ENCODE peak calls at places on chromosomes 11 and 22, in six cellular contexts. I, S, H, L, J and R are unnamed samples.

GRCh38 chr22:50530280-50530856 is 556 bp upstream of the TYMP start:
- DNase-seq in I (no peak), S (peak; percentile 44), H (peak; percentile 92), L (peak; percentile 63), J (peak; percentile 89), R (no peak)

GRCh38 chr11:111429066-111429506 is 50.0 kb upstream of the POU2AF1 start:
- DNase-seq in S (peak; percentile 37), H (peak; percentile 58), I (peak; percentile 49), J (peak; percentile 86), L (peak; percentile 76), R (peak; percentile 51)

GRCh38 chr11:95584589-95584988 is 205.0 kb downstream of the FAM76B start:
- DNase-seq in S (no peak), L (no peak), J (no peak), I (no peak), H (no peak), R (no peak)

GRCh38 chr11:45847908-45848316 is 637 bp downstream of the CRY2 start:
- DNase-seq in J (peak; percentile 50), H (peak; percentile 64), S (peak; percentile 64), I (peak; percentile 41), L (peak; percentile 57), R (peak; percentile 18)

GRCh38 chr11:102241026-102241425 is 76.3 kb upstream of the BIRC3 start:
- DNase-seq in J (no peak), L (no peak), H (no peak), I (no peak), S (peak; percentile 50), R (no peak)

GRCh38 chr11:94796863-94797262 is 28.7 kb downstream of the AMOTL1 start:
- DNase-seq in J (no peak), I (no peak), H (no peak), S (no peak), L (no peak), R (no peak)

GRCh38 chr11:134516529-134516928 is 104.5 kb upstream of the B3GAT1 start:
- DNase-seq in J (no peak), S (no peak), L (peak; percentile 1), I (no peak), H (no peak), R (no peak)

GRCh38 chr11:2592559-2593392 is 107.0 kb downstream of the KCNQ1OT1 start:
- DNase-seq in I (no peak), J (no peak), S (no peak), H (peak; percentile 4), L (no peak), R (no peak)

GRCh38 chr11:110527146-110527545 is 97.4 kb downstream of the FDX1 start:
- DNase-seq in H (no peak), S (peak; percentile 34), L (no peak), J (no peak), I (no peak), R (no peak)

GRCh38 chr22:48156603-48157355 is 1394.3 kb downstream of the TBC1D22A start:
- DNase-seq in J (peak; percentile 71), H (no peak), S (no peak), I (no peak), L (no peak), R (no peak)

GRCh38 chr22:30889268-30889995 is 79.1 kb downstream of the MORC2 start:
- DNase-seq in J (no peak), S (no peak), L (no peak), H (no peak), I (no peak), R (no peak)

GRCh38 chr11:45045692-45046471 is 95.2 kb upstream of the TP53I11 start:
- DNase-seq in I (no peak), J (no peak), S (peak; percentile 50), L (no peak), H (peak; percentile 47), R (no peak)

GRCh38 chr22:25447067-25447688 is 117.3 kb upstream of the GRK3 start:
- DNase-seq in J (no peak), L (no peak), S (no peak), I (no peak), H (no peak), R (no peak)

GRCh38 chr22:30568137-30568805 is 6.2 kb downstream of the GAL3ST1 start:
- DNase-seq in J (no peak), H (no peak), L (no peak), I (no peak), S (no peak), R (no peak)

GRCh38 chr11:59182457-59183151 is 10.7 kb downstream of the DTX4 start:
- DNase-seq in H (no peak), J (peak; percentile 81), S (no peak), L (peak; percentile 40), I (no peak), R (no peak)

GRCh38 chr22:46827072-46827780 is 64.8 kb downstream of the TBC1D22A start:
- DNase-seq in I (no peak), L (no peak), S (no peak), H (no peak), J (no peak), R (no peak)

GRCh38 chr11:113213549-113213948 is 100.8 kb upstream of the TTC12 start:
- DNase-seq in L (no peak), I (no peak), S (no peak), H (no peak), J (no peak), R (no peak)

GRCh38 chr22:26660961-26661578 is 3.7 kb downstream of the MIAT start:
- DNase-seq in H (no peak), S (no peak), I (no peak), J (no peak), L (no peak), R (no peak)

GRCh38 chr11:125724125-125724524 is 22.0 kb upstream of the PATE1 start:
- DNase-seq in H (no peak), L (no peak), J (no peak), I (no peak), S (peak; percentile 4), R (no peak)

GRCh38 chr11:118046051-118046963 is 30.6 kb upstream of the TMPRSS4 start:
- DNase-seq in L (no peak), I (no peak), S (no peak), H (no peak), J (no peak), R (peak; percentile 56)

GRCh38 chr11:122900803-122901202 is 18.2 kb downstream of the JHY start:
- DNase-seq in H (no peak), I (no peak), S (peak; percentile 28), L (no peak), J (no peak), R (no peak)

GRCh38 chr11:70845761-70846160 is 406.6 kb downstream of the SHANK2 start:
- DNase-seq in I (no peak), S (no peak), L (no peak), J (no peak), H (no peak), R (no peak)
- H3K9me3 ChIP-seq in I (no peaks in the 10 kb centered on the region), S (peaks cover under 1% of the 10 kb centered on the region), L (no peaks in the 10 kb centered on the region), J (no peaks in the 10 kb centered on the region), H (peaks cover 1% of the 10 kb centered on the region), R (no peaks in the 10 kb centered on the region)

DNA sequence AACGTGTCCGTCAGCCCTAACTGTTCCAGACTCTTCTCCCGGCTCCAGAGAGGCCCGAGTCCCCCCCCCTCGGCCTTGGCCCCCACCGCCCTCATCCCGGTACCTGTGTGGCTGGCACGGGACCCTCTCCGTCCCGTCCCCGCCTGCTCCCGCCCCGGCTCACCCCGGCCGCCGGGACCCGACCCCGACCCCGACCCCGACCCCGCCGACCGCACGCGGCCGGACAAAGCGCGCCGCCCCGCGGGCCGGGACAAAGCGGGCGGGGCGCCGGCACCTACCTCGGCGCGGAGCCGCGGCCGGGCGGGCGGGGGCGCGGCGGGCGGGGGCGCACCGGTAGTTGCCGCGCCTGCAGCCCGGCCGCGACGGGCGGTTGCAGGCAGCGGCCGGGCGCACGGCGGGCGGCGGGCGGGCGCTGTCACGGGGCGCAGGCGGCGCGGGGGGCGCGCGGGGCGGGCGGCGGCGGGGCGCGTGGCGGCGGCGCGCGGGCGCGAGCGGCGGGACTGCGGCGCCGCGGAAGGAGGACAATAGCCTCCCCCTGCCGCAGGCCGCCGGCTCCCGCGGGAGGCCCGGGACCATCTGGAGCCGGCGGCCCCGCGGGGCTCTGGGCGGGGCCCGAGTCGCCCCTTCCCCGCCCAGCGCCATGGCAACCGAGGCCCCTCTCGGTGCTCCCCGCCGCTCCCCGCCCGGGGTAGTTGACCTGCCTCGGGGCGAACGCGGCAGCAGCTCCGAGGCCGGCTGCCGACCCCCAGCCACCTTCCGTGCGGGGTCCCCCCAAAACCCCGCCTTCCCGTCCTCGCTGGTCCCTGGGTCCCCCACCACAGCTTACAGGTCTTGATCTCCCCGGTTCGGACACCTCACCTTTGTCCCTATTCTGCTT is 895 bp downstream of the SPTBN2 start:
- DNase-seq in L (no peak), J (no peak), H (no peak), I (no peak), S (no peak), R (peak; percentile 5)
- H3K27me3 ChIP-seq in L (no peaks in the 10 kb centered on the region), J (peaks cover 11% of the 10 kb centered on the region), H (no peaks in the 10 kb centered on the region), I (no peaks in the 10 kb centered on the region), S (peaks cover 73% of the 10 kb centered on the region), R (peaks cover 64% of the 10 kb centered on the region)

DNA sequence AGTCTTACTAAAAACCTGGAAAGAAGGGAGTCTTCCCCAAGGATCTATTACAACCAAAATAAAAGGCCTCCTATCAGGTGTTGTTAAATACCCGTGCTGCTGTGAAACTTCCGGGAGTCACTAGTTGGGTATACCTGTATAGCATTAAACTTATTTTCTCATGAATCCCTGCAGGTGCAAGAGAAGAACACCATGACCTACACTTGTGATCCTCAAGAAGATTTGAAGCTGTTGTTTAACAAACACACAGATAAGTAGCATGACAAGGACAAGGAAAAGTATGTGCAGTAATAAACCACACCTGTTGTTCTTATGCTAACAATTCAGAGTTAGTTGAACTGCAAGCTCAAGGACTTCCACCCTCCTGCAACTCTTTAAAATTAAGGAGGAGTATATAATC is 12.0 kb downstream of the OR4C45 start:
- DNase-seq in H (no peak), S (no peak), I (no peak), J (no peak), L (no peak), R (no peak)
- H3K9me3 ChIP-seq in H (no peaks in the 10 kb centered on the region), S (no peaks in the 10 kb centered on the region), I (no peaks in the 10 kb centered on the region), J (no peaks in the 10 kb centered on the region), L (no peaks in the 10 kb centered on the region), R (no peaks in the 10 kb centered on the region)

DNA sequence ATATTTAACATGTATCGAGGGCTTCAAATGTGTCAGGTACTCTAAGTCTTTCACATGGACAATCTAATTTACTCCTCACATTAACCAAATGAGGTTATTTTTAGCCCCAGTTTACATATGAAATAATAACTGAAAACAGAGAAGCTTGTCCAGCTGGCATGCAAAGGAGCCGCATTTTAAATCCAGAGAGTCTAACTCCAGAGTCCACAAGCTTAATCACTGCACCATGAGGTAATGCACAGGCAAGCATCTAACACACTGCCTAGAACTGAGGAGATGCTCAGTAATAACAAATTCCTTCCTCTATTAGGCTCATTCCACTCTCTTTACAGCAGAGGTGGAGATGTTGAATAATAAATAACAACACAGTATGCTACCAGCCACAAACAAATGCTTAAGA is 165.7 kb upstream of the GUCY1A2 start:
- DNase-seq in I (no peak), S (no peak), J (no peak), H (no peak), L (no peak), R (no peak)
- H3K27me3 ChIP-seq in I (no peaks in the 10 kb centered on the region), S (no peaks in the 10 kb centered on the region), J (no peaks in the 10 kb centered on the region), H (no peaks in the 10 kb centered on the region), L (no peaks in the 10 kb centered on the region), R (no peaks in the 10 kb centered on the region)

GRCh38 chr11:25991476-25991875 is 340.5 kb upstream of the ANO3 start:
- DNase-seq in L (no peak), H (no peak), I (no peak), S (no peak), J (no peak), R (no peak)

DNA sequence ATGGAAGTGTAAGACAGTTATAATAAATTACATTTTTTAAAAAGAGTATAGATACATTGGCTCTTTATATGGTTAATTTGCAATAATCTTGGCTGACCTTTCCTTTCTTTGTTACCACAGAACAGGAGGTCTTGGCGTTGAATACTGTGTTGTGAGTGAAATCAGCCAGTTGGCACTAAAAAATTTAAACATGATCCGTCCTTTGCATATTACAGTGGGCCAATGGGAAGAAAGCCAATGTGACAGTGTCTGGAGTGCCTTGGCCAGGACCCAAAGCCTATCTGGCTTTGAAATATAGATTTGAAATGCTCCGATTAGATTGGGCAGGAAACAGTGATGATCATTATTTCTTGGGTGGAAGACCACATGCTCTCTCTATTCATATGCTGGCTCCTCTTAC is 339.7 kb upstream of the ANO3 start:
- DNase-seq in H (peak; percentile 10), J (no peak), L (no peak), I (no peak), S (no peak), R (no peak)
- H3K9me3 ChIP-seq in H (no peaks in the 10 kb centered on the region), J (no peaks in the 10 kb centered on the region), L (no peaks in the 10 kb centered on the region), I (no peaks in the 10 kb centered on the region), S (no peaks in the 10 kb centered on the region), R (peaks cover 11% of the 10 kb centered on the region)